ENCODE peak calls at places on chromosomes 1 and 21, in six cellular contexts. F is IMR-90, I is mesenchymal stem cell, Q is mesendoderm, A is H9, V is neuronal stem cell. W is an unnamed sample.

GRCh38 chr1:23548704-23549143 is 10.6 kb downstream of the ID3 start:
- DNase-seq in F (peak; percentile 51), I (no peak), Q (no peak), A (peak; percentile 63), V (no peak), W (no peak)

GRCh38 chr1:222165625-222166024 is 382.3 kb downstream of the HHIPL2 start:
- DNase-seq in F (no peak), I (no peak), Q (no peak), A (no peak), V (no peak), W (no peak)

GRCh38 chr1:10210841-10211804 is 753 bp downstream of the KIF1B start:
- DNase-seq in F (peak; percentile 91), I (peak; percentile 92), Q (peak; percentile 88), A (peak; percentile 62), V (peak; percentile 60), W (no peak)

GRCh38 chr1:50829010-50829958 is 130.8 kb downstream of the FAF1 start:
- DNase-seq in F (no peak), I (no peak), Q (no peak), A (no peak), V (no peak), W (no peak)

GRCh38 chr1:184160942-184161698 is 109.6 kb downstream of the TSEN15 start:
- DNase-seq in F (peak; percentile 59), I (peak; percentile 84), Q (no peak), A (no peak), V (no peak), W (no peak)

GRCh38 chr1:195733826-195734225 is 874.4 kb downstream of the KCNT2 start:
- DNase-seq in F (no peak), I (peak; percentile 19), Q (peak; percentile 71), A (peak; percentile 45), V (no peak), W (no peak)

GRCh38 chr1:194693244-194693643 is 1506.8 kb upstream of the B3GALT2 start:
- DNase-seq in F (no peak), I (no peak), Q (no peak), A (no peak), V (no peak), W (no peak)

GRCh38 chr21:31538821-31539220 is 120.7 kb upstream of the SOD1 start:
- DNase-seq in F (no peak), I (no peak), Q (no peak), A (no peak), V (no peak), W (no peak)

GRCh38 chr1:89041055-89041707 is 18.5 kb upstream of the GBP3 start:
- DNase-seq in F (peak; percentile 88), I (peak; percentile 42), Q (no peak), A (no peak), V (no peak), W (no peak)

GRCh38 chr1:42240964-42241755 is 76.6 kb upstream of the GUCA2A start:
- DNase-seq in F (peak; percentile 65), I (peak; percentile 23), Q (no peak), A (peak; percentile 23), V (no peak), W (no peak)

GRCh38 chr1:230807029-230807428 is 59.8 kb downstream of the CAPN9 start:
- DNase-seq in F (no peak), I (no peak), Q (no peak), A (no peak), V (no peak), W (peak; percentile 8)

GRCh38 chr1:203523667-203524066 is 29.7 kb downstream of the OPTC start:
- DNase-seq in F (no peak), I (no peak), Q (no peak), A (no peak), V (no peak), W (no peak)

GRCh38 chr1:113091988-113092602 is 19.1 kb downstream of the LRIG2 start:
- DNase-seq in F (peak; percentile 30), I (no peak), Q (no peak), A (no peak), V (no peak), W (no peak)

GRCh38 chr21:15895142-15896106 is 165.6 kb downstream of the USP25 start:
- DNase-seq in F (peak; percentile 2), I (no peak), Q (no peak), A (no peak), V (no peak), W (no peak)

GRCh38 chr1:27878038-27878437 is 5.7 kb downstream of the THEMIS2 start:
- DNase-seq in F (no peak), I (no peak), Q (no peak), A (no peak), V (no peak), W (no peak)

GRCh38 chr21:34945288-34945687 is 103.8 kb downstream of the RUNX1 start:
- DNase-seq in F (no peak), I (no peak), Q (no peak), A (no peak), V (no peak), W (no peak)

GRCh38 chr1:55217226-55217996 is 2.2 kb upstream of the USP24 start:
- DNase-seq in F (no peak), I (no peak), Q (no peak), A (no peak), V (no peak), W (no peak)

GRCh38 chr1:113146242-113147072 is 73.5 kb downstream of the LRIG2 start:
- DNase-seq in F (peak; percentile 11), I (peak; percentile 73), Q (peak; percentile 73), A (no peak), V (no peak), W (no peak)

GRCh38 chr1:29876441-29876840 is 640.1 kb downstream of the PTPRU start:
- DNase-seq in F (no peak), I (no peak), Q (no peak), A (no peak), V (no peak), W (no peak)

GRCh38 chr1:156114919-156115513 is 505 bp downstream of the LMNA start:
- DNase-seq in F (no peak), I (no peak), Q (peak; percentile 77), A (peak; percentile 52), V (no peak), W (peak; percentile 79)

GRCh38 chr1:11989669-11990068 is 9.4 kb downstream of the MFN2 start:
- DNase-seq in F (no peak), I (no peak), Q (no peak), A (no peak), V (no peak), W (no peak)

GRCh38 chr1:110786802-110787327 is 86.1 kb upstream of the CD53 start:
- DNase-seq in F (no peak), I (no peak), Q (no peak), A (no peak), V (no peak), W (no peak)

GRCh38 chr1:40309374-40310128 is 7.5 kb downstream of the COL9A2 start:
- DNase-seq in F (no peak), I (no peak), Q (no peak), A (no peak), V (peak; percentile 79), W (no peak)

GRCh38 chr1:38152351-38153082 is 105.9 kb upstream of the POU3F1 start:
- DNase-seq in F (no peak), I (no peak), Q (no peak), A (no peak), V (no peak), W (no peak)

GRCh38 chr1:150764617-150765090 is 924 bp downstream of the CTSS start:
- DNase-seq in F (peak; percentile 97), I (peak; percentile 96), Q (no peak), A (no peak), V (no peak), W (no peak)

GRCh38 chr1:202201266-202201665 is 7.7 kb downstream of the LGR6 start:
- DNase-seq in F (no peak), I (no peak), Q (no peak), A (no peak), V (no peak), W (no peak)
- H2BK15ac ChIP-seq in F (no peak overlapping the region), I (no peak overlapping the region), Q (no peak overlapping the region), A (no peak overlapping the region), V (no peak overlapping the region), W (no peak overlapping the region)

GRCh38 chr1:928825-929661 is 5.3 kb downstream of the SAMD11 start:
- DNase-seq in F (no peak), I (no peak), Q (no peak), A (no peak), V (no peak), W (no peak)

GRCh38 chr1:931380-932177 is 7.9 kb downstream of the SAMD11 start:
- DNase-seq in F (no peak), I (no peak), Q (no peak), A (no peak), V (no peak), W (no peak)

GRCh38 chr1:929712-930632 is 6.2 kb downstream of the SAMD11 start:
- DNase-seq in F (no peak), I (no peak), Q (no peak), A (no peak), V (no peak), W (no peak)

GRCh38 chr1:932178-932520 is 8.4 kb downstream of the SAMD11 start:
- DNase-seq in F (no peak), I (no peak), Q (no peak), A (no peak), V (no peak), W (no peak)

DNA sequence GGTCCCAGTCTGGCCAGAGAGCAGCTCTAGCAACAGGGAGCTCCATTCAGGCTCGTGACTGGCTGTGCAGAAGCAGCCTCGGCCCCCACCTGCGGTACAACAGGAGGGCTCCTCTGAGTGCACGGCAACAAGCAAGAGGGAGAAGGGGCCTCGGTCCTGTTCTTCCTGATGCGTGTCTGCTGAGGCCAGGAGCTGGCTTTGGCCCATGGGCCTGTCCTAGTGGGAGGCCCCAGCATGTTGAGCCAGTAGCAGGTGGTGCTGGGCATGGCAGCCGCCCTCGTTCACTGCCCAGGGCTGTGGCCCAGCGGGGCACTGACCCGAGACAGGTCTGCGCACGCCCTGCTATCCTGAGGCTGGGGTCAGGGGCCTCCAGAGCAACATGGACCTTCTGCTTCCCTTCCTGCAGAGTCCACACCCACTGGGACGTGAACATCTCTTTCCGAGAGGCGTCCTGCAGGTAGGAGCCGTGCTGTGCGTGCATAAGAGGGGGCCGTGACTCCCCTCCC is 7.0 kb downstream of the SAMD11 start:
- DNase-seq in F (no peak), I (no peak), Q (no peak), A (no peak), V (no peak), W (no peak)
- H2BK15ac ChIP-seq in F (no peak overlapping the region), I (no peak overlapping the region), Q (no peak overlapping the region), A (no peak overlapping the region), V (no peak overlapping the region), W (no peak overlapping the region)

GRCh38 chr1:97070366-97070765 is 348.8 kb downstream of the PTBP2 start:
- DNase-seq in F (peak; percentile 75), I (peak; percentile 13), Q (no peak), A (no peak), V (no peak), W (no peak)
- H2BK15ac ChIP-seq in F (no peak overlapping the region), I (no peak overlapping the region), Q (no peak overlapping the region), A (no peak overlapping the region), V (no peak overlapping the region), W (no peak overlapping the region)

GRCh38 chr1:179080866-179081695 is 789 bp upstream of the TOR3A start:
- DNase-seq in F (no peak), I (no peak), Q (no peak), A (no peak), V (no peak), W (no peak)

GRCh38 chr1:179081696-179082307 is at the start of gene TOR3A:
- DNase-seq in F (peak; percentile 85), I (peak; percentile 88), Q (peak; percentile 95), A (peak; percentile 98), V (peak; percentile 83), W (peak; percentile 79)

GRCh38 chr1:179083031-179083345 is 1.1 kb downstream of the TOR3A start:
- DNase-seq in F (peak; percentile 39), I (peak; percentile 48), Q (peak; percentile 73), A (no peak), V (no peak), W (no peak)

GRCh38 chr1:179083533-179083932 is 1.7 kb downstream of the TOR3A start:
- DNase-seq in F (no peak), I (no peak), Q (peak; percentile 44), A (no peak), V (no peak), W (no peak)

GRCh38 chr1:179082308-179083030 is 599 bp downstream of the TOR3A start:
- DNase-seq in F (no peak), I (peak; percentile 42), Q (no peak), A (peak; percentile 63), V (peak; percentile 33), W (peak; percentile 69)
- H2BK15ac ChIP-seq in F (peak overlapping the region; percentile 19), I (peak overlapping the region; percentile 80), Q (no peak overlapping the region), A (no peak overlapping the region), V (no peak overlapping the region), W (no peak overlapping the region)

W was measured in H1.